ENCODE peak calls at places on chromosome 6, in four cellular contexts. One of them, this sample, is unnamed.

GRCh38 chr6:96394727-96395126 is 126.9 kb upstream of the UFL1 start:
- DNase-seq in amygdala: no peak
- DNase-seq in SHP77: peak; percentile 30
- DNase-seq in EL: no peak
- DNase-seq in this sample: no peak

GRCh38 chr6:85676086-85676729 is 33.5 kb upstream of the SYNCRIP start:
- DNase-seq in EL: peak; percentile 26
- DNase-seq in SHP77: no peak
- DNase-seq in amygdala: no peak
- DNase-seq in this sample: no peak

GRCh38 chr6:39892490-39893129 is 41.7 kb downstream of the MOCS1 start:
- DNase-seq in amygdala: peak; percentile 17
- DNase-seq in EL: peak; percentile 76
- DNase-seq in SHP77: peak; percentile 18
- DNase-seq in this sample: peak; percentile 21

GRCh38 chr6:100796049-100796823 is 84.9 kb downstream of the ASCC3 start:
- DNase-seq in EL: no peak
- DNase-seq in amygdala: no peak
- DNase-seq in SHP77: no peak
- DNase-seq in this sample: no peak

GRCh38 chr6:107730106-107730505 is 94.0 kb downstream of the SCML4 start:
- DNase-seq in EL: no peak
- DNase-seq in SHP77: no peak
- DNase-seq in amygdala: no peak
- DNase-seq in this sample: no peak

GRCh38 chr6:66421570-66421969 is 714.5 kb upstream of the EYS start:
- DNase-seq in SHP77: no peak
- DNase-seq in EL: no peak
- DNase-seq in amygdala: no peak
- DNase-seq in this sample: no peak

GRCh38 chr6:121944361-121944760 is 455.1 kb upstream of the HSF2 start:
- DNase-seq in SHP77: no peak
- DNase-seq in amygdala: no peak
- DNase-seq in EL: peak; percentile 7
- DNase-seq in this sample: no peak

GRCh38 chr6:154791561-154792317 is 58.5 kb downstream of the SCAF8 start:
- DNase-seq in SHP77: no peak
- DNase-seq in amygdala: no peak
- DNase-seq in EL: peak; percentile 50
- DNase-seq in this sample: no peak

GRCh38 chr6:104940881-104941693 is 15.8 kb upstream of the LIN28B start:
- DNase-seq in SHP77: peak; percentile 13
- DNase-seq in amygdala: peak; percentile 15
- DNase-seq in EL: peak; percentile 47
- DNase-seq in this sample: peak; percentile 43

GRCh38 chr6:37741757-37742400 is 44.2 kb upstream of the MDGA1 start:
- DNase-seq in amygdala: no peak
- DNase-seq in SHP77: no peak
- DNase-seq in EL: peak; percentile 16
- DNase-seq in this sample: no peak

GRCh38 chr6:167079853-167080297 is 43.0 kb upstream of the CCR6 start:
- DNase-seq in amygdala: no peak
- DNase-seq in SHP77: no peak
- DNase-seq in EL: no peak
- DNase-seq in this sample: no peak

GRCh38 chr6:106729848-106730247 is 100.5 kb downstream of the QRSL1 start:
- DNase-seq in amygdala: no peak
- DNase-seq in SHP77: no peak
- DNase-seq in EL: no peak
- DNase-seq in this sample: no peak

GRCh38 chr6:40352006-40352405 is 235.2 kb downstream of the LRFN2 start:
- DNase-seq in SHP77: no peak
- DNase-seq in EL: peak; percentile 29
- DNase-seq in amygdala: no peak
- DNase-seq in this sample: no peak

GRCh38 chr6:166957087-166957804 is 896 bp upstream of the RNASET2 start:
- DNase-seq in SHP77: peak; percentile 44
- DNase-seq in EL: peak; percentile 36
- DNase-seq in amygdala: no peak
- DNase-seq in this sample: no peak

GRCh38 chr6:159061805-159062563 is 17.2 kb upstream of the TAGAP start:
- DNase-seq in SHP77: no peak
- DNase-seq in amygdala: no peak
- DNase-seq in EL: no peak
- DNase-seq in this sample: no peak

GRCh38 chr6:506920-507523 is 115.5 kb downstream of the IRF4 start:
- DNase-seq in EL: no peak
- DNase-seq in SHP77: no peak
- DNase-seq in amygdala: no peak
- DNase-seq in this sample: no peak

GRCh38 chr6:17013701-17014100 is 88.1 kb upstream of the STMND1 start:
- DNase-seq in amygdala: no peak
- DNase-seq in SHP77: no peak
- DNase-seq in EL: peak; percentile 88
- DNase-seq in this sample: no peak

GRCh38 chr6:160791981-160792418 is 90.0 kb downstream of the PLG start:
- DNase-seq in SHP77: no peak
- DNase-seq in amygdala: no peak
- DNase-seq in EL: no peak
- DNase-seq in this sample: no peak

GRCh38 chr6:52697903-52698302 is 27.0 kb downstream of the TMEM14A start:
- DNase-seq in SHP77: no peak
- DNase-seq in EL: peak; percentile 25
- DNase-seq in amygdala: no peak
- DNase-seq in this sample: no peak

GRCh38 chr6:100001915-100002388 is 7.9 kb upstream of the MCHR2 start:
- DNase-seq in SHP77: peak; percentile 37
- DNase-seq in EL: peak; percentile 61
- DNase-seq in amygdala: peak; percentile 38
- DNase-seq in this sample: peak; percentile 2

GRCh38 chr6:150800596-150801310 is 64.7 kb upstream of the MTHFD1L start:
- DNase-seq in SHP77: no peak
- DNase-seq in EL: no peak
- DNase-seq in amygdala: no peak
- DNase-seq in this sample: no peak

GRCh38 chr6:160765412-160765811 is 63.4 kb downstream of the PLG start:
- DNase-seq in amygdala: no peak
- DNase-seq in SHP77: no peak
- DNase-seq in EL: no peak
- DNase-seq in this sample: no peak

GRCh38 chr6:95110767-95111166 is 466.6 kb upstream of the MANEA start:
- DNase-seq in amygdala: no peak
- DNase-seq in EL: no peak
- DNase-seq in SHP77: no peak
- DNase-seq in this sample: no peak

GRCh38 chr6:63346217-63346834 is 26.5 kb upstream of the LGSN start:
- DNase-seq in EL: no peak
- DNase-seq in amygdala: no peak
- DNase-seq in SHP77: no peak
- DNase-seq in this sample: no peak

GRCh38 chr6:132768051-132768517 is 10.4 kb upstream of the VNN2 start:
- DNase-seq in amygdala: no peak
- DNase-seq in SHP77: peak; percentile 42
- DNase-seq in EL: peak; percentile 33
- DNase-seq in this sample: no peak

GRCh38 chr6:10303806-10304520 is 110.9 kb downstream of the TFAP2A start:
- DNase-seq in EL: no peak
- DNase-seq in amygdala: no peak
- DNase-seq in SHP77: no peak
- DNase-seq in this sample: no peak

GRCh38 chr6:85404497-85405174 is 45.2 kb upstream of the NT5E start:
- DNase-seq in SHP77: no peak
- DNase-seq in amygdala: no peak
- DNase-seq in EL: peak; percentile 97
- DNase-seq in this sample: peak; percentile 3

GRCh38 chr6:126063512-126064146 is 77.3 kb downstream of the TRMT11 start:
- DNase-seq in amygdala: no peak
- DNase-seq in EL: peak; percentile 23
- DNase-seq in SHP77: no peak
- DNase-seq in this sample: no peak

GRCh38 chr6:3696525-3696924 is 55.0 kb downstream of the PXDC1 start:
- DNase-seq in EL: no peak
- DNase-seq in SHP77: no peak
- DNase-seq in amygdala: no peak
- DNase-seq in this sample: no peak

GRCh38 chr6:64012351-64013060 is 376.9 kb downstream of the PHF3 start:
- DNase-seq in amygdala: peak; percentile 21
- DNase-seq in SHP77: no peak
- DNase-seq in EL: no peak
- DNase-seq in this sample: peak; percentile 46

GRCh38 chr6:1311400-1312192 is at the start of gene FOXQ1:
- DNase-seq in SHP77: no peak
- DNase-seq in EL: peak; percentile 51
- DNase-seq in amygdala: peak; percentile 20
- DNase-seq in this sample: peak; percentile 38

GRCh38 chr6:132937466-132937906 is 123.1 kb downstream of the RPS12 start:
- DNase-seq in amygdala: no peak
- DNase-seq in SHP77: peak; percentile 57
- DNase-seq in EL: peak; percentile 29
- DNase-seq in this sample: no peak

GRCh38 chr6:113818528-113818927 is 38.6 kb upstream of the MARCKS start:
- DNase-seq in SHP77: no peak
- DNase-seq in EL: no peak
- DNase-seq in amygdala: no peak
- DNase-seq in this sample: no peak

GRCh38 chr6:157066781-157067491 is 256.4 kb downstream of the TMEM242 start:
- DNase-seq in EL: no peak
- DNase-seq in amygdala: no peak
- DNase-seq in SHP77: no peak
- DNase-seq in this sample: no peak

GRCh38 chr6:163164175-163164900 is 250.2 kb upstream of the QKI start:
- DNase-seq in SHP77: no peak
- DNase-seq in amygdala: no peak
- DNase-seq in EL: no peak
- DNase-seq in this sample: no peak

GRCh38 chr6:41731561-41732086 is 3.8 kb downstream of the TFEB start:
- DNase-seq in SHP77: no peak
- DNase-seq in EL: no peak
- DNase-seq in amygdala: no peak
- DNase-seq in this sample: no peak